ENCODE peak calls at places on chromosome 19, in eight cellular contexts. One of them, this sample, is unnamed.

GRCh38 chr19:38425810-38426466 is at the start of gene RASGRP4:
- DNase-seq in DMS53: no peak
- DNase-seq in Kasumi-1: peak
- DNase-seq in germinal center: peak
- DNase-seq in dermis microvascular lymphatic vessel endothelial cell: no peak
- DNase-seq in astrocyte of the cerebellum: no peak
- DNase-seq in activated gamma-delta T cell treated with Interleukin-2 at 50 U/mL for 16 hours: no peak
- DNase-seq in NCI-H1417: no peak
- DNase-seq in this sample: no peak

GRCh38 chr19:34461375-34462100 is 20.0 kb upstream of the WTIP start:
- DNase-seq in astrocyte of the cerebellum: no peak
- DNase-seq in dermis microvascular lymphatic vessel endothelial cell: no peak
- DNase-seq in NCI-H1417: no peak
- DNase-seq in germinal center: no peak
- DNase-seq in DMS53: no peak
- DNase-seq in Kasumi-1: no peak
- DNase-seq in activated gamma-delta T cell treated with Interleukin-2 at 50 U/mL for 16 hours: no peak
- DNase-seq in this sample: no peak

GRCh38 chr19:14941189-14941588 is at the start of gene OR7C2:
- DNase-seq in astrocyte of the cerebellum: no peak
- DNase-seq in activated gamma-delta T cell treated with Interleukin-2 at 50 U/mL for 16 hours: no peak
- DNase-seq in dermis microvascular lymphatic vessel endothelial cell: no peak
- DNase-seq in NCI-H1417: no peak
- DNase-seq in DMS53: no peak
- DNase-seq in Kasumi-1: no peak
- DNase-seq in germinal center: no peak
- DNase-seq in this sample: no peak

GRCh38 chr19:6393982-6394412 is 1.0 kb upstream of the GTF2F1 start:
- DNase-seq in DMS53: no peak
- DNase-seq in activated gamma-delta T cell treated with Interleukin-2 at 50 U/mL for 16 hours: peak
- DNase-seq in Kasumi-1: peak
- DNase-seq in dermis microvascular lymphatic vessel endothelial cell: no peak
- DNase-seq in astrocyte of the cerebellum: no peak
- DNase-seq in germinal center: no peak
- DNase-seq in NCI-H1417: no peak
- DNase-seq in this sample: no peak

GRCh38 chr19:31054430-31054829 is 294.8 kb downstream of the TSHZ3 start:
- DNase-seq in astrocyte of the cerebellum: peak
- DNase-seq in DMS53: peak
- DNase-seq in NCI-H1417: no peak
- DNase-seq in Kasumi-1: no peak
- DNase-seq in dermis microvascular lymphatic vessel endothelial cell: no peak
- DNase-seq in activated gamma-delta T cell treated with Interleukin-2 at 50 U/mL for 16 hours: peak
- DNase-seq in germinal center: no peak
- DNase-seq in this sample: no peak

GRCh38 chr19:6288737-6289136 is 9.0 kb upstream of the MLLT1 start:
- DNase-seq in Kasumi-1: no peak
- DNase-seq in DMS53: no peak
- DNase-seq in dermis microvascular lymphatic vessel endothelial cell: no peak
- DNase-seq in NCI-H1417: no peak
- DNase-seq in astrocyte of the cerebellum: no peak
- DNase-seq in germinal center: no peak
- DNase-seq in activated gamma-delta T cell treated with Interleukin-2 at 50 U/mL for 16 hours: no peak
- DNase-seq in this sample: no peak

GRCh38 chr19:49111218-49111998 is 2.8 kb upstream of the LIN7B start:
- DNase-seq in Kasumi-1: no peak
- DNase-seq in activated gamma-delta T cell treated with Interleukin-2 at 50 U/mL for 16 hours: no peak
- DNase-seq in NCI-H1417: no peak
- DNase-seq in dermis microvascular lymphatic vessel endothelial cell: no peak
- DNase-seq in astrocyte of the cerebellum: no peak
- DNase-seq in germinal center: no peak
- DNase-seq in DMS53: no peak
- DNase-seq in this sample: no peak

GRCh38 chr19:10452726-10453620 is 32.6 kb downstream of the PDE4A start:
- DNase-seq in Kasumi-1: no peak
- DNase-seq in germinal center: no peak
- DNase-seq in DMS53: no peak
- DNase-seq in activated gamma-delta T cell treated with Interleukin-2 at 50 U/mL for 16 hours: no peak
- DNase-seq in dermis microvascular lymphatic vessel endothelial cell: no peak
- DNase-seq in NCI-H1417: peak
- DNase-seq in astrocyte of the cerebellum: no peak
- DNase-seq in this sample: no peak

GRCh38 chr19:18633321-18633720 is 3.5 kb upstream of the KLHL26 start:
- DNase-seq in activated gamma-delta T cell treated with Interleukin-2 at 50 U/mL for 16 hours: no peak
- DNase-seq in NCI-H1417: peak
- DNase-seq in DMS53: peak
- DNase-seq in astrocyte of the cerebellum: no peak
- DNase-seq in dermis microvascular lymphatic vessel endothelial cell: no peak
- DNase-seq in germinal center: no peak
- DNase-seq in Kasumi-1: no peak
- DNase-seq in this sample: no peak

GRCh38 chr19:5563941-5564612 is 3.7 kb downstream of the TINCR start:
- DNase-seq in astrocyte of the cerebellum: no peak
- DNase-seq in NCI-H1417: peak
- DNase-seq in germinal center: no peak
- DNase-seq in activated gamma-delta T cell treated with Interleukin-2 at 50 U/mL for 16 hours: no peak
- DNase-seq in DMS53: peak
- DNase-seq in dermis microvascular lymphatic vessel endothelial cell: no peak
- DNase-seq in Kasumi-1: no peak
- DNase-seq in this sample: no peak

GRCh38 chr19:38394488-38394887 is 6.0 kb downstream of the SPRED3 start:
- DNase-seq in DMS53: peak
- DNase-seq in germinal center: peak
- DNase-seq in dermis microvascular lymphatic vessel endothelial cell: no peak
- DNase-seq in activated gamma-delta T cell treated with Interleukin-2 at 50 U/mL for 16 hours: peak
- DNase-seq in NCI-H1417: no peak
- DNase-seq in astrocyte of the cerebellum: no peak
- DNase-seq in Kasumi-1: no peak
- DNase-seq in this sample: peak

GRCh38 chr19:35476149-35476548 is 14.1 kb downstream of the KRTDAP start:
- DNase-seq in dermis microvascular lymphatic vessel endothelial cell: no peak
- DNase-seq in DMS53: peak
- DNase-seq in Kasumi-1: no peak
- DNase-seq in NCI-H1417: no peak
- DNase-seq in activated gamma-delta T cell treated with Interleukin-2 at 50 U/mL for 16 hours: no peak
- DNase-seq in astrocyte of the cerebellum: no peak
- DNase-seq in germinal center: no peak
- DNase-seq in this sample: no peak

GRCh38 chr19:27876489-27876888 is 1336.5 kb downstream of the UQCRFS1 start:
- DNase-seq in Kasumi-1: no peak
- DNase-seq in DMS53: no peak
- DNase-seq in dermis microvascular lymphatic vessel endothelial cell: no peak
- DNase-seq in astrocyte of the cerebellum: no peak
- DNase-seq in germinal center: no peak
- DNase-seq in NCI-H1417: no peak
- DNase-seq in activated gamma-delta T cell treated with Interleukin-2 at 50 U/mL for 16 hours: no peak
- DNase-seq in this sample: no peak

GRCh38 chr19:23415561-23416191 is 20.4 kb upstream of the ZNF91 start:
- DNase-seq in Kasumi-1: no peak
- DNase-seq in NCI-H1417: no peak
- DNase-seq in activated gamma-delta T cell treated with Interleukin-2 at 50 U/mL for 16 hours: no peak
- DNase-seq in DMS53: peak
- DNase-seq in germinal center: peak
- DNase-seq in astrocyte of the cerebellum: no peak
- DNase-seq in dermis microvascular lymphatic vessel endothelial cell: no peak
- DNase-seq in this sample: peak

GRCh38 chr19:18833849-18834643 is 2.3 kb downstream of the UPF1 start:
- DNase-seq in activated gamma-delta T cell treated with Interleukin-2 at 50 U/mL for 16 hours: no peak
- DNase-seq in DMS53: peak
- DNase-seq in astrocyte of the cerebellum: no peak
- DNase-seq in germinal center: no peak
- DNase-seq in Kasumi-1: peak
- DNase-seq in NCI-H1417: peak
- DNase-seq in dermis microvascular lymphatic vessel endothelial cell: no peak
- DNase-seq in this sample: peak

GRCh38 chr19:35306473-35307246 is 14.7 kb downstream of the MAG start:
- DNase-seq in NCI-H1417: no peak
- DNase-seq in Kasumi-1: peak
- DNase-seq in germinal center: peak
- DNase-seq in DMS53: peak
- DNase-seq in dermis microvascular lymphatic vessel endothelial cell: no peak
- DNase-seq in activated gamma-delta T cell treated with Interleukin-2 at 50 U/mL for 16 hours: no peak
- DNase-seq in astrocyte of the cerebellum: no peak
- DNase-seq in this sample: no peak

GRCh38 chr19:1166872-1167573 is 7.0 kb downstream of the SBNO2 start:
- DNase-seq in NCI-H1417: no peak
- DNase-seq in Kasumi-1: no peak
- DNase-seq in dermis microvascular lymphatic vessel endothelial cell: no peak
- DNase-seq in DMS53: no peak
- DNase-seq in germinal center: no peak
- DNase-seq in activated gamma-delta T cell treated with Interleukin-2 at 50 U/mL for 16 hours: no peak
- DNase-seq in astrocyte of the cerebellum: no peak
- DNase-seq in this sample: no peak

GRCh38 chr19:4233282-4233853 is 4.0 kb downstream of the EBI3 start:
- DNase-seq in DMS53: peak
- DNase-seq in NCI-H1417: peak
- DNase-seq in germinal center: peak
- DNase-seq in dermis microvascular lymphatic vessel endothelial cell: no peak
- DNase-seq in astrocyte of the cerebellum: no peak
- DNase-seq in Kasumi-1: peak
- DNase-seq in activated gamma-delta T cell treated with Interleukin-2 at 50 U/mL for 16 hours: peak
- DNase-seq in this sample: peak

GRCh38 chr19:16062789-16063188 is 13.5 kb upstream of the TPM4 start:
- DNase-seq in NCI-H1417: peak
- DNase-seq in astrocyte of the cerebellum: no peak
- DNase-seq in germinal center: peak
- DNase-seq in Kasumi-1: peak
- DNase-seq in dermis microvascular lymphatic vessel endothelial cell: no peak
- DNase-seq in DMS53: peak
- DNase-seq in activated gamma-delta T cell treated with Interleukin-2 at 50 U/mL for 16 hours: peak
- DNase-seq in this sample: peak